ENCODE peak calls at places on chromosome 14, in six cellular contexts. P, A, W, Y, L and C are unnamed samples. For H3K4me1, the result is how much of the 10 kb centered on the place peaks cover.

GRCh38 chr14:104885973-104886689 is 21.1 kb downstream of the CEP170B start:
- DNase-seq in P (no peak), A (no peak), W (peak), Y (no peak), L (peak), C (no peak)

GRCh38 chr14:57254884-57255283 is 13.8 kb downstream of the EXOC5 start:
- DNase-seq in P (no peak), A (no peak), W (no peak), Y (no peak), L (no peak), C (no peak)

GRCh38 chr14:68548194-68549056 is 244.4 kb downstream of the ZFP36L1 start:
- DNase-seq in P (peak), A (peak), W (peak), Y (peak), L (peak), C (peak)

GRCh38 chr14:93090826-93091583 is 24.7 kb downstream of the ITPK1 start:
- DNase-seq in P (no peak), A (no peak), W (no peak), Y (no peak), L (no peak), C (peak)

GRCh38 chr14:93009471-93010117 is 86.6 kb downstream of the CHGA start:
- DNase-seq in P (no peak), A (no peak), W (no peak), Y (no peak), L (peak), C (peak)

GRCh38 chr14:49893309-49894213 is 679 bp downstream of the ARF6 start:
- DNase-seq in P (peak), A (peak), W (peak), Y (no peak), L (peak), C (peak)

GRCh38 chr14:73591690-73592448 is at the start of gene ACOT4:
- DNase-seq in P (peak), A (peak), W (peak), Y (no peak), L (peak), C (peak)

GRCh38 chr14:91237219-91237618 is 7.3 kb downstream of the GPR68 start:
- DNase-seq in P (no peak), A (no peak), W (no peak), Y (no peak), L (no peak), C (no peak)

GRCh38 chr14:51337520-51337919 is 97.5 kb downstream of the TMX1 start:
- DNase-seq in P (no peak), A (no peak), W (no peak), Y (peak), L (no peak), C (no peak)

GRCh38 chr14:22388669-22389625 is 200.1 kb downstream of the DAD1 start:
- DNase-seq in P (no peak), A (no peak), W (no peak), Y (no peak), L (no peak), C (no peak)

GRCh38 chr14:103738706-103739451 is 23.3 kb downstream of the ZFYVE21 start:
- DNase-seq in P (no peak), A (no peak), W (no peak), Y (no peak), L (peak), C (peak)

GRCh38 chr14:105330491-105330895 is 15.9 kb downstream of the PACS2 start:
- DNase-seq in P (no peak), A (no peak), W (no peak), Y (no peak), L (no peak), C (no peak)

GRCh38 chr14:93741556-93742210 is 46.6 kb downstream of the PRIMA1 start:
- DNase-seq in P (no peak), A (no peak), W (no peak), Y (no peak), L (peak), C (no peak)

GRCh38 chr14:104037903-104038302 is 47.6 kb upstream of the ASPG start:
- DNase-seq in P (no peak), A (no peak), W (no peak), Y (no peak), L (no peak), C (no peak)

GRCh38 chr14:59026086-59026485 is 162.4 kb upstream of the DAAM1 start:
- DNase-seq in P (no peak), A (no peak), W (no peak), Y (no peak), L (no peak), C (no peak)

GRCh38 chr14:33918256-33918655 is 32.6 kb downstream of the EGLN3 start:
- DNase-seq in P (no peak), A (no peak), W (no peak), Y (no peak), L (no peak), C (no peak)

GRCh38 chr14:81831128-81831815 is 297.6 kb upstream of the SEL1L start:
- DNase-seq in P (no peak), A (no peak), W (peak), Y (no peak), L (peak), C (no peak)

GRCh38 chr14:73374218-73374617 is 84.1 kb downstream of the NUMB start:
- DNase-seq in P (no peak), A (no peak), W (no peak), Y (no peak), L (no peak), C (no peak)

GRCh38 chr14:51294951-51295350 is 54.9 kb downstream of the TMX1 start:
- DNase-seq in P (no peak), A (no peak), W (no peak), Y (no peak), L (no peak), C (no peak)

GRCh38 chr14:54778618-54779017 is 124.0 kb downstream of the GCH1 start:
- DNase-seq in P (no peak), A (no peak), W (no peak), Y (no peak), L (no peak), C (no peak)
- TF ChIP-seq CTCF in P (no peak), A (no peak), W (no peak), Y (no peak), L (no peak), C (no peak)

GRCh38 chr14:99857551-99857950 is 64.3 kb downstream of the EML1 start:
- DNase-seq in P (no peak), A (no peak), W (no peak), Y (no peak), L (no peak), C (no peak)
- H3K4me1 ChIP-seq in P (under half), A (under half), W (under half), Y (under half), L (under half), C (under half)

GRCh38 chr14:24437020-24437735 is 5.4 kb downstream of the SDR39U1 start:
- DNase-seq in P (no peak), A (no peak), W (no peak), Y (no peak), L (no peak), C (no peak)
- TF ChIP-seq CTCF in P (peak), A (no peak), W (no peak), Y (no peak), L (no peak), C (no peak)

DNA sequence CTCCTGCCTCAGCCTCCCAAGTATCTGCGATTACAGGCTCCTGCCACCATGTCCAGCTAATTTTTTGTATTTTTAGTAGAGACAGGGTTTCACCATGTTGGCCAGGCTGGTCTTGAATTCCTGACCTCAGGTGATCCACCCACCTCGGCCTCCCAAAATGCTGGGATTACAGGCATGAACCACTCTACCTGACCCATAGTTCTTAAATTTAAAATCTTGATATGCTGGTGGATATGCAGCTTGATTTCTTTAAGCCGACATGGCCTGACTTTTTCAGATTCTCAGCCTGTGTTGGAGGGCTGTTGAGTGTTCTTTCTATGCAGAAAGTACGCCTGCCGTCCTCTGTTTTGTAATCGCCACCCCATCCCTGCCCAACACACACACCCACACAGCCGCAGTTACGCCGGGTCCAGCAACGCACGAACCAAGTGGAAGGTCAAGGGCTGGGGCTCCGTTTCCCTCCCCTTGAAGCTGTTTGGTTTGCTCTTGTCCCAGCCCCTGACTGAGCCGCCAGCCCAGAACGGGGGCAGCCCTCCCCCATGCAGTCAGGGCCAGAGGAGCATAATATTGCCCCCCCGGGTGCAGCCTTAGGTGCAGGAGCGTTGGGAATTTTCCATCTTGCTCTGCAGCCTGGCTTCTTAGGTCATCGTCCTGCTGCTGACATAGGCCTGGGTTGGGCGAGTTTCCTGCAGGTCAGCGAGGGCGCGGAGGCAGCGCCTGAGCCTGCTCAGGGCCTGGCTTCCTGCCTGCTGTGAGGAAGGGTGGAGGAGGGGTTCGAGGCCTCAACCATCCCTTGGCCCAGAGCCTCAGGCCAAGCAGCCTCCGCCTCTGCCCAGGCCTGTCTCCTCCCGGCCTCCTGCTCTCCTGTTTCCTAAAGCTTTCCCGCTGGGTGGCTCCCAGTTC is 44.2 kb downstream of the PSMA6 start:
- DNase-seq in P (peak), A (peak), W (peak), Y (no peak), L (peak), C (peak)
- H3K4me1 ChIP-seq in P (half or more), A (half or more), W (half or more), Y (half or more), L (under half), C (half or more)